ENCODE peak calls at places on chromosomes 13 and 19, in seven cellular contexts. One of them, this sample, is unnamed.

GRCh38 chr19:29277107-29277506 is 64.2 kb upstream of the UQCRFS1 start:
- DNase-seq in naive thymus-derived CD4-positive, alpha-beta T cell: peak
- DNase-seq in left lung: no peak
- DNase-seq in heart right ventricle: no peak
- DNase-seq in psoas muscle: no peak
- DNase-seq in esophagus muscularis mucosa: no peak
- DNase-seq in stomach: no peak
- DNase-seq in this sample: no peak

GRCh38 chr13:39915418-39915817 is 260.0 kb downstream of the COG6 start:
- DNase-seq in naive thymus-derived CD4-positive, alpha-beta T cell: no peak
- DNase-seq in left lung: no peak
- DNase-seq in heart right ventricle: no peak
- DNase-seq in psoas muscle: no peak
- DNase-seq in esophagus muscularis mucosa: no peak
- DNase-seq in stomach: no peak
- DNase-seq in this sample: no peak

GRCh38 chr19:10748924-10749434 is 31.1 kb downstream of the DNM2 start:
- DNase-seq in naive thymus-derived CD4-positive, alpha-beta T cell: no peak
- DNase-seq in left lung: peak
- DNase-seq in heart right ventricle: peak
- DNase-seq in psoas muscle: no peak
- DNase-seq in esophagus muscularis mucosa: no peak
- DNase-seq in stomach: peak
- DNase-seq in this sample: no peak

GRCh38 chr19:32337176-32337808 is 8.1 kb upstream of the ZNF507 start:
- DNase-seq in naive thymus-derived CD4-positive, alpha-beta T cell: no peak
- DNase-seq in left lung: no peak
- DNase-seq in heart right ventricle: no peak
- DNase-seq in psoas muscle: no peak
- DNase-seq in esophagus muscularis mucosa: no peak
- DNase-seq in stomach: no peak
- DNase-seq in this sample: no peak

GRCh38 chr19:15108145-15108844 is 1.1 kb downstream of the SYDE1 start:
- DNase-seq in naive thymus-derived CD4-positive, alpha-beta T cell: no peak
- DNase-seq in left lung: no peak
- DNase-seq in heart right ventricle: no peak
- DNase-seq in psoas muscle: peak
- DNase-seq in esophagus muscularis mucosa: no peak
- DNase-seq in stomach: no peak
- DNase-seq in this sample: no peak

GRCh38 chr13:25943666-25944065 is 108.2 kb downstream of the SHISA2 start:
- DNase-seq in naive thymus-derived CD4-positive, alpha-beta T cell: no peak
- DNase-seq in left lung: no peak
- DNase-seq in heart right ventricle: no peak
- DNase-seq in psoas muscle: no peak
- DNase-seq in esophagus muscularis mucosa: no peak
- DNase-seq in stomach: no peak
- DNase-seq in this sample: peak

GRCh38 chr13:79799466-79799865 is 318.5 kb downstream of the NDFIP2 start:
- DNase-seq in naive thymus-derived CD4-positive, alpha-beta T cell: no peak
- DNase-seq in left lung: no peak
- DNase-seq in heart right ventricle: no peak
- DNase-seq in psoas muscle: no peak
- DNase-seq in esophagus muscularis mucosa: no peak
- DNase-seq in stomach: no peak
- DNase-seq in this sample: no peak

GRCh38 chr13:109198585-109198984 is 569.2 kb downstream of the MYO16 start:
- DNase-seq in naive thymus-derived CD4-positive, alpha-beta T cell: no peak
- DNase-seq in left lung: no peak
- DNase-seq in heart right ventricle: no peak
- DNase-seq in psoas muscle: no peak
- DNase-seq in esophagus muscularis mucosa: no peak
- DNase-seq in stomach: no peak
- DNase-seq in this sample: no peak

GRCh38 chr19:29479941-29480340 is 45.9 kb upstream of the VSTM2B start:
- DNase-seq in naive thymus-derived CD4-positive, alpha-beta T cell: no peak
- DNase-seq in left lung: no peak
- DNase-seq in heart right ventricle: no peak
- DNase-seq in psoas muscle: no peak
- DNase-seq in esophagus muscularis mucosa: peak
- DNase-seq in stomach: no peak
- DNase-seq in this sample: no peak

GRCh38 chr19:28292822-28293500 is 920.0 kb downstream of the UQCRFS1 start:
- DNase-seq in naive thymus-derived CD4-positive, alpha-beta T cell: no peak
- DNase-seq in left lung: no peak
- DNase-seq in heart right ventricle: no peak
- DNase-seq in psoas muscle: no peak
- DNase-seq in esophagus muscularis mucosa: peak
- DNase-seq in stomach: no peak
- DNase-seq in this sample: no peak

GRCh38 chr13:38349386-38350113 is at the start of gene UFM1:
- DNase-seq in naive thymus-derived CD4-positive, alpha-beta T cell: peak
- DNase-seq in left lung: peak
- DNase-seq in heart right ventricle: peak
- DNase-seq in psoas muscle: peak
- DNase-seq in esophagus muscularis mucosa: peak
- DNase-seq in stomach: peak
- DNase-seq in this sample: peak

GRCh38 chr19:45258862-45259261 is 7.8 kb downstream of the MARK4 start:
- DNase-seq in naive thymus-derived CD4-positive, alpha-beta T cell: no peak
- DNase-seq in left lung: no peak
- DNase-seq in heart right ventricle: no peak
- DNase-seq in psoas muscle: no peak
- DNase-seq in esophagus muscularis mucosa: no peak
- DNase-seq in stomach: no peak
- DNase-seq in this sample: no peak

GRCh38 chr13:30103161-30103858 is 204.0 kb downstream of the KATNAL1 start:
- DNase-seq in naive thymus-derived CD4-positive, alpha-beta T cell: no peak
- DNase-seq in left lung: no peak
- DNase-seq in heart right ventricle: no peak
- DNase-seq in psoas muscle: no peak
- DNase-seq in esophagus muscularis mucosa: no peak
- DNase-seq in stomach: no peak
- DNase-seq in this sample: no peak

GRCh38 chr13:20049558-20050473 is 91.3 kb downstream of the ZMYM2 start:
- DNase-seq in naive thymus-derived CD4-positive, alpha-beta T cell: peak
- DNase-seq in left lung: no peak
- DNase-seq in heart right ventricle: no peak
- DNase-seq in psoas muscle: no peak
- DNase-seq in esophagus muscularis mucosa: no peak
- DNase-seq in stomach: no peak
- DNase-seq in this sample: no peak

GRCh38 chr13:97133955-97134354 is 88.2 kb upstream of the MBNL2 start:
- DNase-seq in naive thymus-derived CD4-positive, alpha-beta T cell: no peak
- DNase-seq in left lung: no peak
- DNase-seq in heart right ventricle: no peak
- DNase-seq in psoas muscle: no peak
- DNase-seq in esophagus muscularis mucosa: no peak
- DNase-seq in stomach: no peak
- DNase-seq in this sample: no peak

DNA sequence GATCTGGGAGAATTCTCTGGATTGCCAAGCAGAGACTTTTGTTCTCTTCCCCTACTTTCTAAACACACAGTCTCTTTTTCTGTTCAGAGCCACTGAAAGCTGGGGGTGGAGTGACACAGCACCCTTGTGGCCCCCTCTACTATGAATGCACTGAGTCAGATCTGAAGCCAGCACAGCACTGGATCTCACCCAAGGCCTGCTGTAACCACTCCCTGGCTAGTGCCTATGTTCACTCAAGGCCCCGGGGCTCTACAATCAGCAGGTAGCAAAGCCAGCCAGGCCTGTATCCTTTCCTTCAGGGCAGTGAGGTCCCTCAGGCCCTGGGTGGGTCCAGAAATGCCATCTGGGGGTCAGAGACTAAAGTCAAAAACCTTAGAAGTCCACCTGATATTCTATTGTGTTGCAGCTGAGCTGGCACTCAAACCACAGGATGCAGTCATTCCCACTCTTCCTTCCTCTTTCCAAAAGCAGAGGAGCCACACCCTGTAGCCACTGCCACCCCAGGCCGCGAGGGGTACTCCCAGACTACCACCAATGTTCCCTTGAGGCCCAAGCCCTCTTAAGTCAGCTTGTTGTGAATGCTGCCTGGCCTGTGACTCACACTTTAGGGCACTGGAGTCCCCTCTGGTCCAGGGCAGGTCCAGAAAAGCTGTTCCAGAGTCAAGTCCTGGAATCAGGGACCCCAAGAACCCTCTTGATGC is 110.1 kb upstream of the RXFP2 start:
- DNase-seq in naive thymus-derived CD4-positive, alpha-beta T cell: no peak
- DNase-seq in left lung: no peak
- DNase-seq in heart right ventricle: no peak
- DNase-seq in psoas muscle: no peak
- DNase-seq in esophagus muscularis mucosa: no peak
- DNase-seq in stomach: no peak
- DNase-seq in this sample: peak
- H3K4me3 ChIP-seq in naive thymus-derived CD4-positive, alpha-beta T cell: no peak
- H3K4me3 ChIP-seq in left lung: no peak
- H3K4me3 ChIP-seq in heart right ventricle: no peak
- H3K4me3 ChIP-seq in psoas muscle: no peak
- H3K4me3 ChIP-seq in esophagus muscularis mucosa: no peak
- H3K4me3 ChIP-seq in stomach: no peak
- H3K4me3 ChIP-seq in this sample: no peak

DNA sequence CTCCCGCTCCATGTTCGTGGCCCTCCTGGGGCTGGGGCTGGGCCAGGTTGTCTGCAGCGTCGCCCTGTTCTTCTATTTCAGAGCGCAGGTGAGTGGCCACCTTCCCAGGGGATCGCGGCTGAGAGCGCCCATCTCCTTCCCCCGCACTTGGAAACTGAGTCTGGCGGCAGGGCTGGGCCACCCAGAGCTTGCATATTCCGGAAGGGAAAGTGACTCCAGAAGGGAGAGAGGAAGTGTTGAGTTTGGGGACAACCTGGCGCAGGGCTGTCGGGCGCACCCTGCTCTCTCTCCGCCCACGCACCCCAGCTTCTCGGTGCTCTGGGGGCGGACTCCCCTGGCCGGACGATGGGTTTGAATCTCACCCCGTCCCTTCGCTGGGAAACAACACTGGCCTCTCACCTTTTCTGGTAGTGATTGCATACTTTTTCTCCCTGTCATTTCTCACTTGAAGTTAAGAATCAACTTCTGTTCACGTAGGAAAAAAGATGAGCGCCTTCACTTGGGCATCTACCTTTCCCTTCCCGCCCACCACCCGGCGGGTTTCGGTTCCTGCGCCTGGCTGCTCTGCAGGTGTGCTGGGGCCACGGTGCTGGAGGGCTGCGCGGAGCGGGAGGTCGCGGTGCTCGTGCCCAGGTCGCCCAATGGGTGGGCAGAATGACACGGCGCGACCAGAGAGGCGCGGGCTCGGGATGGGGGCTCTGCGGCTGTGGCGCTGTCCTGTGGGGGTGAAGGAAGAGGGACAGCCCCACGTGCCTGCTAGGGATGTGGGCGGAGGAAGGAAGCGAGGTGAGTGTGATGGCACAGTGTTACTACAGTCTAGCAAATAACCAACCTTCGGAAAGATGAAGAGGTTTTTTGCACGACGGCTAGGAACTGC is 721 bp downstream of the TNFSF11 start:
- DNase-seq in naive thymus-derived CD4-positive, alpha-beta T cell: peak
- DNase-seq in left lung: no peak
- DNase-seq in heart right ventricle: no peak
- DNase-seq in psoas muscle: no peak
- DNase-seq in esophagus muscularis mucosa: no peak
- DNase-seq in stomach: no peak
- DNase-seq in this sample: no peak
- H3K4me3 ChIP-seq in naive thymus-derived CD4-positive, alpha-beta T cell: peak
- H3K4me3 ChIP-seq in left lung: peak
- H3K4me3 ChIP-seq in heart right ventricle: peak
- H3K4me3 ChIP-seq in psoas muscle: peak
- H3K4me3 ChIP-seq in esophagus muscularis mucosa: peak
- H3K4me3 ChIP-seq in stomach: peak
- H3K4me3 ChIP-seq in this sample: peak

DNA sequence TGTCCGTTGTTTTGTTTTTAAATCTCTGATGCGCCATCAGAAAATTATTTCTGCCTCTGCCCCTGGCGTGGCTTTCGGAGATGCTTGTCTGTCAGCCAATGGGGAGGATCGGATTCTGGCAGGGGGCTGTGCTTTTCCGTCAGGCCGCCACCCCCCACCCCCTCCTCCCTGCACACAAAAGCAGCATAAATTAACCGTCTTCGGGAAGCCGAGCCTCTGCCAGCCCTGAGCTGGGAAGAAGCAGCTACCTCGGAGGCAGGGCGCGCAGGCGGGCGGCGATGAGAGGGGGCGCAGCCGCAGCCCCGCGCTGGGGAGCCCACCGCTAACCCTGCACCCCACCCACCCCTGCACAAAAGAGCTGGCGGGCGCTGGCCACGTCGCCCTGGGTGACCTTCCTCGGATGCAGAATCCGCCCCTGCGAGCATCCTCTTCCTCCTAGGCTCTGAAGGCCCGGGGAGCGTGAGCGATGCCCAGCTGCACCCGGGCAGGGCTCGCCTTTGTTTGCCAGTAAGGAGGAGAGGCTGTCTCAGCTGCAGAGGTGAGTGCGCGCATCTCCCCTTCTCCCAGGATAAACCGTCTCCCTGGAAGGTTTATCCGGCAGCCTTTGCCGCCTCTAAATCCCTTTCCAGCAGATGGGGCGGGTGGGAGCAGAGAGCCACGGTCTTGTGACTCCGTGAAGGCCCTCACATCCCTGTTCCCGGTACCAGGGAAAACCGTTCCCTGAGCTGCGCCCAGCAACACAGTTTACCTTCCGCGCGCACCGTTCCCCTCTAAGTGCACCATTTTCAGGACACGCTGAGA is at the start of gene ATCAY:
- DNase-seq in naive thymus-derived CD4-positive, alpha-beta T cell: no peak
- DNase-seq in left lung: no peak
- DNase-seq in heart right ventricle: no peak
- DNase-seq in psoas muscle: no peak
- DNase-seq in esophagus muscularis mucosa: no peak
- DNase-seq in stomach: no peak
- DNase-seq in this sample: no peak
- H3K4me3 ChIP-seq in naive thymus-derived CD4-positive, alpha-beta T cell: no peak
- H3K4me3 ChIP-seq in left lung: no peak
- H3K4me3 ChIP-seq in heart right ventricle: no peak
- H3K4me3 ChIP-seq in psoas muscle: no peak
- H3K4me3 ChIP-seq in esophagus muscularis mucosa: no peak
- H3K4me3 ChIP-seq in stomach: no peak
- H3K4me3 ChIP-seq in this sample: no peak

GRCh38 chr19:53882391-53883050 is 524 bp downstream of the PRKCG start:
- DNase-seq in naive thymus-derived CD4-positive, alpha-beta T cell: no peak
- DNase-seq in left lung: no peak
- DNase-seq in heart right ventricle: no peak
- DNase-seq in psoas muscle: peak
- DNase-seq in esophagus muscularis mucosa: no peak
- DNase-seq in stomach: no peak
- DNase-seq in this sample: no peak

GRCh38 chr19:53884256-53884655 is 2.3 kb downstream of the PRKCG start:
- DNase-seq in naive thymus-derived CD4-positive, alpha-beta T cell: no peak
- DNase-seq in left lung: no peak
- DNase-seq in heart right ventricle: no peak
- DNase-seq in psoas muscle: peak
- DNase-seq in esophagus muscularis mucosa: no peak
- DNase-seq in stomach: no peak
- DNase-seq in this sample: no peak

GRCh38 chr19:53883741-53884140 is 1.7 kb downstream of the PRKCG start:
- DNase-seq in naive thymus-derived CD4-positive, alpha-beta T cell: no peak
- DNase-seq in left lung: no peak
- DNase-seq in heart right ventricle: no peak
- DNase-seq in psoas muscle: no peak
- DNase-seq in esophagus muscularis mucosa: no peak
- DNase-seq in stomach: no peak
- DNase-seq in this sample: no peak

GRCh38 chr19:53881482-53882390 is at the start of gene PRKCG:
- DNase-seq in naive thymus-derived CD4-positive, alpha-beta T cell: peak
- DNase-seq in left lung: no peak
- DNase-seq in heart right ventricle: peak
- DNase-seq in psoas muscle: peak
- DNase-seq in esophagus muscularis mucosa: no peak
- DNase-seq in stomach: peak
- DNase-seq in this sample: no peak

GRCh38 chr19:53883231-53883661 is 1.2 kb downstream of the PRKCG start:
- DNase-seq in naive thymus-derived CD4-positive, alpha-beta T cell: no peak
- DNase-seq in left lung: no peak
- DNase-seq in heart right ventricle: no peak
- DNase-seq in psoas muscle: peak
- DNase-seq in esophagus muscularis mucosa: no peak
- DNase-seq in stomach: no peak
- DNase-seq in this sample: no peak
- H3K4me3 ChIP-seq in naive thymus-derived CD4-positive, alpha-beta T cell: no peak
- H3K4me3 ChIP-seq in left lung: no peak
- H3K4me3 ChIP-seq in heart right ventricle: no peak
- H3K4me3 ChIP-seq in psoas muscle: no peak
- H3K4me3 ChIP-seq in esophagus muscularis mucosa: no peak
- H3K4me3 ChIP-seq in stomach: no peak
- H3K4me3 ChIP-seq in this sample: no peak

This sample was measured in skeletal muscle cell.